ENCODE peak calls at places on chromosomes 5 and 9, in six cellular contexts. R is fibroblast of lung, Y is PC-3, T is mammary epithelial cell, P is GM23248, J is neural progenitor cell. U is an unnamed sample.

GRCh38 chr9:83538172-83538889 is at the start of gene FRMD3:
- DNase-seq in T (peak; percentile 56), J (peak; percentile 91), P (peak; percentile 78), Y (peak; percentile 78), R (peak; percentile 67), U (peak; percentile 72)

GRCh38 chr5:91955610-91956009 is 572.5 kb upstream of the ARRDC3 start:
- DNase-seq in P (no peak), R (peak; percentile 30), T (no peak), J (no peak), Y (no peak), U (no peak)

GRCh38 chr5:124193371-124193789 is 553.1 kb downstream of the ZNF608 start:
- DNase-seq in P (peak; percentile 80), R (peak; percentile 75), J (no peak), T (peak; percentile 58), Y (peak; percentile 34), U (no peak)

GRCh38 chr5:60141119-60141518 is 247.6 kb upstream of the PDE4D start:
- DNase-seq in P (no peak), Y (no peak), T (no peak), J (no peak), R (no peak), U (no peak)

GRCh38 chr9:108262836-108263235 is 593.0 kb downstream of the ACTL7B start:
- DNase-seq in T (no peak), J (no peak), R (no peak), P (no peak), Y (no peak), U (no peak)

GRCh38 chr9:130286072-130286770 is 20.7 kb downstream of the HMCN2 start:
- DNase-seq in Y (no peak), J (no peak), T (no peak), R (no peak), P (no peak), U (no peak)

GRCh38 chr5:132418876-132419275 is 49.4 kb downstream of the SLC22A5 start:
- DNase-seq in T (no peak), J (no peak), R (no peak), P (peak; percentile 24), Y (no peak), U (no peak)

GRCh38 chr9:22084336-22085035 is 75.4 kb upstream of the CDKN2B start:
- DNase-seq in R (peak; percentile 99), T (peak; percentile 91), J (no peak), P (peak; percentile 89), Y (peak; percentile 92), U (peak; percentile 42)

GRCh38 chr9:137286980-137287383 is 9.5 kb downstream of the TOR4A start:
- DNase-seq in R (peak; percentile 52), T (peak; percentile 54), P (peak; percentile 66), J (peak; percentile 64), Y (peak; percentile 72), U (peak; percentile 69)

GRCh38 chr9:19224563-19224962 is 5.9 kb upstream of the DENND4C start:
- DNase-seq in R (no peak), Y (no peak), T (no peak), J (no peak), P (no peak), U (no peak)

GRCh38 chr9:137873408-137873807 is 4.2 kb upstream of the CACNA1B start:
- DNase-seq in Y (no peak), P (no peak), T (no peak), J (no peak), R (no peak), U (no peak)

GRCh38 chr9:129456549-129457324 is 164.2 kb downstream of the C9orf50 start:
- DNase-seq in T (no peak), Y (no peak), R (no peak), J (no peak), P (no peak), U (no peak)

GRCh38 chr5:17180330-17180843 is 37.0 kb upstream of the BASP1 start:
- DNase-seq in P (peak; percentile 17), T (peak; percentile 39), Y (no peak), J (no peak), R (no peak), U (no peak)

GRCh38 chr5:37889612-37890317 is 49.9 kb upstream of the GDNF start:
- DNase-seq in P (peak; percentile 91), J (no peak), R (peak; percentile 88), Y (peak; percentile 94), T (peak; percentile 99), U (peak; percentile 86)

GRCh38 chr5:134878403-134878802 is 4.2 kb downstream of the TXNDC15 start:
- DNase-seq in T (no peak), Y (no peak), P (no peak), R (no peak), J (no peak), U (no peak)

GRCh38 chr5:74067748-74068541 is 441.9 kb downstream of the ARHGEF28 start:
- DNase-seq in Y (peak; percentile 84), T (peak; percentile 85), J (no peak), R (no peak), P (peak; percentile 7), U (no peak)

GRCh38 chr9:137989999-137990715 is 112.6 kb downstream of the CACNA1B start:
- DNase-seq in T (peak; percentile 11), P (no peak), J (no peak), Y (no peak), R (no peak), U (no peak)

GRCh38 chr5:677131-678101 is 15.7 kb downstream of the TPPP start:
- DNase-seq in J (no peak), T (no peak), R (no peak), Y (no peak), P (no peak), U (no peak)

GRCh38 chr9:105708405-105708804 is 14.1 kb downstream of the TMEM38B start:
- DNase-seq in T (no peak), P (no peak), J (no peak), Y (no peak), R (no peak), U (no peak)

GRCh38 chr5:173271371-173271770 is 36.4 kb upstream of the NKX2-5 start:
- DNase-seq in T (no peak), J (no peak), Y (no peak), R (no peak), P (no peak), U (no peak)

GRCh38 chr9:122205176-122205575 is 23.6 kb downstream of the LHX6 start:
- DNase-seq in J (no peak), Y (no peak), T (no peak), R (no peak), P (no peak), U (no peak)

GRCh38 chr9:21060919-21061561 is 16.7 kb downstream of the IFNB1 start:
- DNase-seq in R (peak; percentile 36), Y (no peak), P (peak; percentile 43), J (no peak), T (no peak), U (no peak)

GRCh38 chr5:859798-860296 is 9.1 kb upstream of the ZDHHC11 start:
- DNase-seq in J (no peak), R (no peak), Y (no peak), P (no peak), T (no peak), U (no peak)

GRCh38 chr5:143004361-143004802 is 234.2 kb downstream of the ARHGAP26 start:
- DNase-seq in R (peak; percentile 62), Y (no peak), P (no peak), T (no peak), J (no peak), U (no peak)

GRCh38 chr9:116592926-116593325 is 94.2 kb upstream of the TRIM32 start:
- DNase-seq in R (peak; percentile 63), Y (no peak), T (no peak), J (no peak), P (peak; percentile 73), U (no peak)

GRCh38 chr5:158267228-158267627 is 408.3 kb upstream of the CLINT1 start:
- DNase-seq in J (no peak), Y (no peak), T (no peak), R (no peak), P (no peak), U (no peak)

GRCh38 chr5:114634517-114634916 is 272.6 kb downstream of the KCNN2 start:
- DNase-seq in R (no peak), Y (no peak), J (no peak), T (no peak), P (no peak), U (no peak)

DNA sequence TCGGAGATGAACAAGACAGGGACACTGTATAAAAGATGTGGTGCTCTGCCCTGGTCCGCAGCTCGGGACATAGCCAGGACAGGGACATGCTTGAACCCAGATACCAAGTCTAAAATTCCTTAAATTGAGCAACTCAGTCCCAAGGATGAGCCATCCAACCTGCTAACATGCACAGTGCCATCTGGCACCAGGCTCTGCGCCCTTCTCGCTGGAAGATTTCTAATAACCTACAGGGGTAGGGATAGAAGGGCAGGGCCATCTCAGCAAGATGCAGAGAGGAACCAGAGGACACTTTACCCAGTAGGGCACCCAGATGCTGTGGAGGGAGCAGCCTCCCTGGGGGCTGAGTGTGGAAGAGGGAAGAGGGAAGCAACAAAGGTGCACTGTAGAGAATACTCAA is 60.1 kb downstream of the SEMA4D start:
- DNase-seq in R (no peak), T (no peak), P (no peak), J (no peak), Y (no peak), U (no peak)
- H3K4me1 ChIP-seq in R (no peaks in the 10 kb centered on the region), T (no peaks in the 10 kb centered on the region), P (no peaks in the 10 kb centered on the region), J (peaks cover 27% of the 10 kb centered on the region), Y (peaks cover 13% of the 10 kb centered on the region), U (peaks cover 12% of the 10 kb centered on the region)

GRCh38 chr9:38293022-38293421 is 99.5 kb upstream of the ALDH1B1 start:
- DNase-seq in Y (no peak), R (no peak), P (no peak), T (no peak), J (no peak), U (no peak)

GRCh38 chr9:38296853-38297252 is 95.6 kb upstream of the ALDH1B1 start:
- DNase-seq in J (no peak), R (no peak), T (no peak), Y (no peak), P (no peak), U (no peak)

GRCh38 chr9:38294130-38294529 is 98.4 kb upstream of the ALDH1B1 start:
- DNase-seq in T (no peak), P (no peak), J (no peak), Y (no peak), R (no peak), U (no peak)

GRCh38 chr9:38294561-38294960 is 97.9 kb upstream of the ALDH1B1 start:
- DNase-seq in R (no peak), T (no peak), P (no peak), J (no peak), Y (no peak), U (no peak)

DNA sequence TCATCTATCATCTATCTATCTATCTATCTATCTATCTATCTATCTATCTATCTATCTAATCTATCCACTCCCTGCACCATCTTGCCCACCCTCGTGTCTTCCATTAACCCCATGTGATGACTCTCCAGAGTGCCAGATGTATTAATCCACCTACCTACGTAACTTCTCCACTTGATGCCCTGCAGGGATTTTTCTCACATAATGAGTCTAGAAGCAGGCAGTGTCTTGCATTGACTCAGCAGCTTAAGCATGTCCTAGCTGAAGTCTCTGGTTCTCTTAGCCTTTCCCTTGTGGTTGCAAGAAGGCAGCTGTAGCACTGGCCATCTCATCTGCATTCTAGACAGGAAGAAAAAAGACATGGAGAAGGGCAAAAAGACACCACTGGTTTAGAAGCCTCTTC is 96.8 kb upstream of the ALDH1B1 start:
- DNase-seq in Y (no peak), J (no peak), R (no peak), P (no peak), T (peak; percentile 67), U (no peak)
- H2AFZ ChIP-seq in Y (no peak overlapping the region), J (no peak overlapping the region), R (no peak overlapping the region), P (no peak overlapping the region), T (no peak overlapping the region), U (no peak overlapping the region)

GRCh38 chr9:93949694-93950449 is 5.3 kb downstream of the BARX1 start:
- DNase-seq in R (no peak), P (peak; percentile 26), T (peak; percentile 43), Y (peak; percentile 34), J (peak; percentile 43), U (no peak)
- TF ChIP-seq EZH2 in R (peak; percentile 69), P (no peak), T (no peak), Y (no peak), J (peak; percentile 19), U (no peak)

GRCh38 chr9:35662437-35662836 is 2.6 kb downstream of the ARHGEF39 start:
- DNase-seq in T (no peak), P (no peak), J (no peak), Y (no peak), R (no peak), U (no peak)
- H3K4me1 ChIP-seq in T (peaks cover 38% of the 10 kb centered on the region), P (peaks cover 10% of the 10 kb centered on the region), J (peaks cover 14% of the 10 kb centered on the region), Y (peaks cover 43% of the 10 kb centered on the region), R (peaks cover 21% of the 10 kb centered on the region), U (peaks cover 28% of the 10 kb centered on the region)